ENCODE peak calls at places on chromosome 7, in seven cellular contexts. M is tibial nerve, Q is Peyer's patch, A is bronchial epithelial cell, Y is NT2/D1, T is Panc1, O is lower lobe of right lung. H is an unnamed sample. For H3K36me3, the result is how much of the 10 kb centered on the place peaks cover.

GRCh38 chr7:90312745-90313144 is 8.4 kb downstream of the FAM237B start:
- DNase-seq in M (no peak), Q (no peak), A (peak), Y (no peak), T (no peak), O (no peak), H (no peak)

GRCh38 chr7:138233189-138233588 is 156.9 kb downstream of the AKR1D1 start:
- DNase-seq in M (no peak), Q (no peak), A (no peak), Y (no peak), T (no peak), O (no peak), H (no peak)

GRCh38 chr7:51187941-51188340 is 128.7 kb downstream of the COBL start:
- DNase-seq in M (no peak), Q (no peak), A (peak), Y (peak), T (no peak), O (no peak), H (no peak)

GRCh38 chr7:11083214-11083568 is 109.5 kb downstream of the PHF14 start:
- DNase-seq in M (no peak), Q (no peak), A (no peak), Y (no peak), T (no peak), O (no peak), H (no peak)

GRCh38 chr7:101833799-101834198 is 16.4 kb downstream of the CUX1 start:
- DNase-seq in M (no peak), Q (no peak), A (no peak), Y (no peak), T (no peak), O (no peak), H (no peak)

GRCh38 chr7:124914298-124914697 is 15.3 kb downstream of the POT1 start:
- DNase-seq in M (no peak), Q (no peak), A (no peak), Y (no peak), T (no peak), O (no peak), H (no peak)

GRCh38 chr7:97844036-97844435 is 28.2 kb downstream of the ASNS start:
- DNase-seq in M (no peak), Q (no peak), A (no peak), Y (no peak), T (no peak), O (no peak), H (no peak)

GRCh38 chr7:14720792-14721191 is 181.8 kb downstream of the DGKB start:
- DNase-seq in M (no peak), Q (no peak), A (no peak), Y (no peak), T (no peak), O (no peak), H (no peak)

GRCh38 chr7:128869138-128869943 is 6.7 kb downstream of the ATP6V1F start:
- DNase-seq in M (no peak), Q (peak), A (no peak), Y (no peak), T (no peak), O (peak), H (peak)

GRCh38 chr7:128868624-128869137 is 6.0 kb downstream of the ATP6V1F start:
- DNase-seq in M (no peak), Q (no peak), A (no peak), Y (no peak), T (no peak), O (no peak), H (no peak)

GRCh38 chr7:128867241-128867640 is 4.6 kb downstream of the ATP6V1F start:
- DNase-seq in M (no peak), Q (no peak), A (peak), Y (no peak), T (no peak), O (no peak), H (no peak)

GRCh38 chr7:128865996-128866877 is 3.6 kb downstream of the ATP6V1F start:
- DNase-seq in M (no peak), Q (no peak), A (no peak), Y (no peak), T (no peak), O (no peak), H (no peak)

DNA sequence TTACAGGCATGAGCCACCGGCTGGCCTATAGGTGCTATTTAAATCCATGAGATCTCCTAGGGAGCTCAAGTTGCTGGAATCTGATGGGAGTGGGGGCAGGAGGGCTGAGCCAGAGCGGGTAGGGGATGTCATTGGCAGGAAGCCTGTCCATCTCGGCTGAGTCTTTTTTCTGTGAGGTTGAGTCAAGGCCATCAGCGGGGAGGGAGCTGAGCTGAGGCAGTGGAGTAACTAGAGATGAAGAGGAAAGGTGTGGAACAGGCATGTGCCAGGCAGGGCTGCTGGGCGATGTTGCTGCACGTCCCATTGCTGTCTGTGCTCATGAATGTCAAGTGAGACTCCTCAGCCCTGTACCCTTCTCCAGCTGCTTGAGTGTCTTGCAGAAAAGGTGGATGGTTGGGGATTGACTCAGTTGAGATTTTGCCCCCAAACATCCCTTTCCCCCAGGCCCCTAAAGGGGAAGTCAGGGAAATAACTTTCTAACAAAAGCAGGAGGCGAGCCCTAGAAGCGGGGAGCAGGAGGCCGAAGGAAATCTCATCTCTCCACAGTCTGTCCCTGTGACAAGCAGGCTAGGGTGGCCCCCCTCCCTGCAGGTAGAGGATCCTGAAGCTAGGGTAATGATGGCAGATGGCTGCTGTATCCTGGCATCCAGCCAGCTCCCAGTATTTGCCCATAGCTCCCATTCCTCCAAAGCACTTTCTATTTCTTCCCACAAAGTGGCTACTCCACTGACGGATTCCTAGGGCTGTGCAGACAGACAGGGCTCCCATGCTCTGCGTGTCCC is 5.4 kb downstream of the ATP6V1F start:
- DNase-seq in M (no peak), Q (no peak), A (peak), Y (no peak), T (no peak), O (no peak), H (no peak)
- H3K36me3 ChIP-seq in M (under half), Q (under half), A (under half), Y (under half), T (under half), O (under half), H (under half)

DNA sequence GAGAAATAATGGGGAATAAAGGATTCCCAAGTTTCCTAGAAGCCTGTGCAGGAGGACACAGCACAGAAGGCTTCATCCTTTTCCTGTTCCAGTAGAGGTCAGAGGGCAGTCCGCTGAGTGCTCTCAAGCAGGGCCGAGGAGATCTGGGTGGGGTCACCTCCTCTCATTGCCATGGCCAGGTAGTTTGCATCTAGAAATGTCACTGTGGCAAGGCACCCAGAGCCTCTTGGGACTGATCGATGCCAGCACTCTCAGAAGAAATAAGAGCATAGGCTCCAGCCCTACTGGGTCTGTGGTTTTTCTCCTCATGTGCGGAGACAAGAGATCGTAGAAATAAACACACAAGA is 7.9 kb downstream of the NUB1 start:
- DNase-seq in M (no peak), Q (peak), A (no peak), Y (no peak), T (no peak), O (no peak), H (no peak)
- H3K36me3 ChIP-seq in M (half or more), Q (under half), A (under half), Y (half or more), T (under half), O (half or more), H (under half)

GRCh38 chr7:732556-732955 is 5.5 kb upstream of the PRKAR1B start:
- DNase-seq in M (no peak), Q (no peak), A (no peak), Y (no peak), T (no peak), O (no peak), H (no peak)

GRCh38 chr7:731440-732085 is 4.5 kb upstream of the PRKAR1B start:
- DNase-seq in M (no peak), Q (no peak), A (no peak), Y (no peak), T (no peak), O (peak), H (no peak)

GRCh38 chr7:734214-734613 is 7.1 kb upstream of the PRKAR1B start:
- DNase-seq in M (no peak), Q (no peak), A (no peak), Y (no peak), T (no peak), O (no peak), H (no peak)

GRCh38 chr7:732094-732541 is 5.0 kb upstream of the PRKAR1B start:
- DNase-seq in M (no peak), Q (no peak), A (no peak), Y (no peak), T (peak), O (peak), H (no peak)

DNA sequence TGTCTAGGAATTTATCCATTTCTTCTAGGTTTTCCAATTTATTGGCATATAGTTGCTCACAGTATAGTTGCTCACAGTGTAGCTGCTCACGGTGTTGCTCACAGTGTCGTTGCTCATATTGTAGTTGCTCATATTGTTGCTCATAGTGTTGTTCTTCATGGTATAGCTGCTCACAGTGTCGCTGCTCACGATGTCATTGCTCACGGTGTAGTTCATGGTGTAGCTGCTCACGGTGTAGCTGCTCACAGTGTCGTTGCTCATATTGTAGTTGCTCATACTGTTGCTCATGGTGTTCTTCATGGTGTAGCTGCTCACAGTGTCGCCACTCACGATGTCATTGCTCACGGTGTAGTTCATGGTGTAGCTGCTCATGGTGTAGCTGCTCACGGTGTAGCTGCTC is 7.7 kb upstream of the PRKAR1B start:
- DNase-seq in M (no peak), Q (no peak), A (no peak), Y (no peak), T (no peak), O (no peak), H (no peak)
- H3K36me3 ChIP-seq in M (half or more), Q (under half), A (under half), Y (half or more), T (under half), O (under half), H (under half)

GRCh38 chr7:149013876-149014275 is 14.4 kb downstream of the PDIA4 start:
- DNase-seq in M (no peak), Q (no peak), A (no peak), Y (no peak), T (no peak), O (no peak), H (peak)

GRCh38 chr7:149007615-149008014 is 20.7 kb downstream of the PDIA4 start:
- DNase-seq in M (no peak), Q (no peak), A (no peak), Y (no peak), T (no peak), O (no peak), H (no peak)

GRCh38 chr7:149011491-149011890 is 16.8 kb downstream of the PDIA4 start:
- DNase-seq in M (no peak), Q (no peak), A (no peak), Y (no peak), T (no peak), O (no peak), H (no peak)

GRCh38 chr7:149007146-149007545 is 21.2 kb downstream of the PDIA4 start:
- DNase-seq in M (no peak), Q (no peak), A (no peak), Y (no peak), T (no peak), O (no peak), H (no peak)

DNA sequence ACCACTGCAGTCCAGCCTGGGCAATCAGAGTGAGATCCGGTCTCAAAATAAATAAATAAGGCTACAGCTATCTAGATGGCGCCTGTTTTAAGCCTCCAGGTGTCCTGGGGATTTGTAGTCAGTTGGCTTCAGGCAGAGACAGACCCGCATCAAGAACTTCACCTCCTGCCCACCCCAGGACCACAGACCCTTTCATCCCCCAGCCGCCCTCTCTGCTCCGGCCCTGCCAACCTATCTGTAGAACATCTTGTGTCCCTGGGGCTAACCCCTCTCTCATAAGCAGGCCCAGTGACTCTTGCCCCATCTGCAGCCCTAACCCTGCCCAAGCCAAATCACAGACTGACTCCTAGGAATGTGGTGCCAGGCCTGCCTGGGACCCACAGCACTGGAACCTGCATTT is 17.9 kb downstream of the PDIA4 start:
- DNase-seq in M (no peak), Q (no peak), A (no peak), Y (no peak), T (no peak), O (no peak), H (no peak)
- H3K36me3 ChIP-seq in M (half or more), Q (under half), A (half or more), Y (half or more), T (under half), O (half or more), H (under half)

DNA sequence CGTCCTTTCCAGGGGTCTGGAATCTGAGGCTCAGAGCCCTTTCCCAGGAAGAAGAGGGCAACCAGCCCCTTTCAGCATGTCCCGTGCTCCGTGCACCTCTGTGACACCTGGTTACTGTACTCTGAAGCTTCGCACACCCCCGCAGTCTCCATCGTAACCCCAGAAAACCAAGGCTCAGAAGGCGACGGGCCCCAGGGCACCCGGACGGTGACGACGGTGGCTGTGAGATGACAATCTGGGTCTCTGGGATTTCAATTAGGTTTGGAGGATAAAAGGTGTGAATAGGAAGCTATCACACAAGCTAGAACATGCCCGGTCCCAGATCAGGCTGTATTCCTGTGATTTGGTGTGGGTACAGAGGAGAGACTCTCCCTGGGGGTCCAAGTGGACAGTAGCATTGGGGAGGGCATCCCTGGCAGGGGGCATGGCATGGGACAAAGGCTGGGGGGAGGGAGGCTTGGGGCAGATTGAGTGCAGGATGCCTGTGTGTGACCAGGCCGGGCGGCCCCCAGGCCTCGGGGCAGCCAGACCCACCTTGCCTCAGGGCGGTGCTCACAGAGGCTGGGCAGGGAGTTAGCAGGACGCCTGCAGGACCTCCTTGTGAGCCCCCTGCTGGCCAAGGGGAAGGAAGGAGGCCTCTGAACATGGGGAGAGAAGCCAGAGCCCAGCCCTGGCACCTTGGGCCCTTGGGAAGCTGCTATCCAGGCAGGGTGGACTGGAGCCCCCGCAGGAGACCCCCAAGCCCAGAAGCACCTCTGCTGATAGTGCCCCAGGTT is 23.4 kb upstream of the PSMG3 start:
- DNase-seq in M (no peak), Q (no peak), A (no peak), Y (no peak), T (no peak), O (no peak), H (no peak)
- H3K36me3 ChIP-seq in M (under half), Q (under half), A (under half), Y (under half), T (under half), O (under half), H (under half)

GRCh38 chr7:107538001-107538400 is 25.7 kb downstream of the COG5 start:
- DNase-seq in M (no peak), Q (no peak), A (peak), Y (no peak), T (no peak), O (no peak), H (no peak)

GRCh38 chr7:107534139-107534538 is 29.6 kb downstream of the COG5 start:
- DNase-seq in M (no peak), Q (no peak), A (no peak), Y (no peak), T (no peak), O (no peak), H (no peak)

GRCh38 chr7:107543338-107543993 is 20.3 kb downstream of the COG5 start:
- DNase-seq in M (no peak), Q (no peak), A (no peak), Y (no peak), T (no peak), O (no peak), H (no peak)

GRCh38 chr7:107544848-107545591 is 18.7 kb downstream of the COG5 start:
- DNase-seq in M (no peak), Q (no peak), A (no peak), Y (no peak), T (no peak), O (no peak), H (no peak)

DNA sequence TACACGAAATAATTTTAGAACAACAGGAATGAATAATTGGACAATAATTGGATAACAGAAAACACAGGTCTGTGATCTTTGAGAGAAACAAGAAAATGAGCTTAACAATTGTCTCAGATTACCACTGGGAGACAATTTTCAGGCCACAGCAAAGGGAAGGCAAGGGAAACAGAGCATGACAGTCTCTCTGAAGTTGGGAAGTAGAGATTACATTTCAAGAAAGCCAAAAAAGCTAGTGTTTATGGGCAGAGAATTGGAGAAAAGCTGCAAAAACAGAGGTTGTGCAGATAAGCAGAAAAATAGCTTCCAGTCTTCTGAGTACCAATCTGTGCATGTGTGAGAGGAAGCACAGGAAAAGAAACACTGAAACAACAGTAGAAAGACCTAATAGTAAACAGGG is 23.9 kb downstream of the COG5 start:
- DNase-seq in M (no peak), Q (no peak), A (no peak), Y (no peak), T (no peak), O (no peak), H (no peak)
- H3K36me3 ChIP-seq in M (half or more), Q (under half), A (under half), Y (under half), T (under half), O (under half), H (under half)